ENCODE peak calls at places on chromosomes 12 and 14, in seven cellular contexts. U is activated CD8-positive, alpha-beta T cell treated with anti-CD3 and anti-CD28 coated beads, Interleukin-2, amount 10 ng/mL, durations not matched to agents 7 days and 5 days; C is M059J; M is astrocyte of the spinal cord; G is mucosa of descending colon; P is nucleus accumbens; B is AG04450. T is an unnamed sample.

GRCh38 chr12:43914391-43914790 is 78.5 kb downstream of the TMEM117 start:
- DNase-seq in U (no peak), C (no peak), M (no peak), G (no peak), P (no peak), B (no peak), T (no peak)

GRCh38 chr14:94702629-94703028 is 67.3 kb downstream of the GSC start:
- DNase-seq in U (no peak), C (no peak), M (no peak), G (no peak), P (no peak), B (no peak), T (no peak)

GRCh38 chr14:92794547-92794941 is 439 bp downstream of the GOLGA5 start:
- DNase-seq in U (no peak), C (peak), M (no peak), G (no peak), P (no peak), B (no peak), T (no peak)

GRCh38 chr12:131611416-131612091 is 99.3 kb upstream of the SFSWAP start:
- DNase-seq in U (no peak), C (no peak), M (no peak), G (no peak), P (no peak), B (no peak), T (no peak)

GRCh38 chr12:109757671-109758265 is 44.1 kb downstream of the FAM222A start:
- DNase-seq in U (no peak), C (no peak), M (no peak), G (no peak), P (no peak), B (no peak), T (no peak)

GRCh38 chr12:4849946-4850345 is 59.8 kb upstream of the KCNA1 start:
- DNase-seq in U (no peak), C (no peak), M (no peak), G (no peak), P (no peak), B (no peak), T (no peak)

GRCh38 chr14:77508249-77508648 is 9.6 kb upstream of the ISM2 start:
- DNase-seq in U (no peak), C (peak), M (peak), G (no peak), P (no peak), B (peak), T (no peak)

GRCh38 chr12:120583478-120584030 is 2.4 kb upstream of the POP5 start:
- DNase-seq in U (peak), C (peak), M (peak), G (peak), P (peak), B (peak), T (peak)

GRCh38 chr14:103185051-103186027 is 62.1 kb downstream of the TNFAIP2 start:
- DNase-seq in U (no peak), C (peak), M (peak), G (no peak), P (no peak), B (no peak), T (no peak)

GRCh38 chr12:94980577-94980976 is 22.9 kb downstream of the NDUFA12 start:
- DNase-seq in U (no peak), C (no peak), M (peak), G (no peak), P (no peak), B (no peak), T (no peak)

GRCh38 chr12:64160021-64160717 is 61.9 kb downstream of the KICS2 start:
- DNase-seq in U (no peak), C (no peak), M (peak), G (no peak), P (no peak), B (no peak), T (no peak)

GRCh38 chr12:123367511-123367910 is 2.9 kb upstream of the SBNO1 start:
- DNase-seq in U (no peak), C (peak), M (no peak), G (no peak), P (no peak), B (no peak), T (no peak)

GRCh38 chr12:115185529-115185928 is 501.6 kb upstream of the TBX3 start:
- DNase-seq in U (no peak), C (peak), M (no peak), G (no peak), P (no peak), B (no peak), T (peak)

GRCh38 chr14:99125616-99126431 is 146.2 kb downstream of the BCL11B start:
- DNase-seq in U (no peak), C (no peak), M (no peak), G (no peak), P (no peak), B (no peak), T (no peak)

GRCh38 chr14:64788706-64789105 is 84.5 kb downstream of the PLEKHG3 start:
- DNase-seq in U (no peak), C (peak), M (peak), G (no peak), P (no peak), B (peak), T (no peak)

GRCh38 chr12:64998327-64999156 is 122.6 kb downstream of the WIF1 start:
- DNase-seq in U (no peak), C (no peak), M (no peak), G (no peak), P (no peak), B (no peak), T (no peak)

GRCh38 chr12:91657016-91657415 is 474.4 kb upstream of the DCN start:
- DNase-seq in U (no peak), C (no peak), M (no peak), G (no peak), P (no peak), B (no peak), T (no peak)

GRCh38 chr14:34220921-34221320 is 241.1 kb downstream of the SPTSSA start:
- DNase-seq in U (peak), C (no peak), M (no peak), G (no peak), P (no peak), B (no peak), T (no peak)

GRCh38 chr12:11767029-11767724 is 117.7 kb downstream of the ETV6 start:
- DNase-seq in U (no peak), C (no peak), M (no peak), G (no peak), P (no peak), B (no peak), T (no peak)

GRCh38 chr14:105487449-105487985 is 831 bp downstream of the CRIP1 start:
- DNase-seq in U (peak), C (no peak), M (no peak), G (peak), P (no peak), B (no peak), T (no peak)

GRCh38 chr14:80465541-80466220 is 254.4 kb upstream of the DIO2 start:
- DNase-seq in U (no peak), C (no peak), M (no peak), G (no peak), P (no peak), B (no peak), T (no peak)

GRCh38 chr12:49198431-49199155 is 9.7 kb upstream of the TUBA1A start:
- DNase-seq in U (no peak), C (peak), M (peak), G (no peak), P (peak), B (peak), T (peak)